ENCODE peak calls at places on chromosomes 16 and 17, in seven cellular contexts. O is H7, P is pancreas, D is right lobe of liver, C is psoas muscle, W is suprapubic skin, L is testis. B is an unnamed sample.

GRCh38 chr17:76675648-76676047 is 32.1 kb upstream of the ST6GALNAC1 start:
- DNase-seq in O (no peak), P (no peak), D (no peak), C (no peak), W (no peak), L (no peak), B (no peak)

GRCh38 chr17:3914319-3914685 is 2.0 kb downstream of the P2RX1 start:
- DNase-seq in O (no peak), P (no peak), D (no peak), C (no peak), W (no peak), L (no peak), B (no peak)

GRCh38 chr17:78956254-78956653 is 23.5 kb downstream of the LGALS3BP start:
- DNase-seq in O (peak; percentile 25), P (no peak), D (no peak), C (no peak), W (no peak), L (no peak), B (no peak)

GRCh38 chr16:592518-593306 is 2.8 kb downstream of the RAB40C start:
- DNase-seq in O (no peak), P (peak; percentile 76), D (peak; percentile 89), C (peak; percentile 74), W (no peak), L (peak; percentile 69), B (no peak)

GRCh38 chr16:72939247-72939646 is 108.7 kb downstream of the ZFHX3 start:
- DNase-seq in O (no peak), P (no peak), D (no peak), C (peak; percentile 48), W (no peak), L (no peak), B (peak; percentile 78)

GRCh38 chr17:77455111-77455877 is 314.5 kb downstream of the SEC14L1 start:
- DNase-seq in O (no peak), P (no peak), D (no peak), C (no peak), W (no peak), L (peak; percentile 66), B (no peak)

GRCh38 chr16:13390093-13390985 is 488.9 kb downstream of the SHISA9 start:
- DNase-seq in O (no peak), P (no peak), D (no peak), C (no peak), W (no peak), L (no peak), B (no peak)

GRCh38 chr17:38727661-38728220 is 2.4 kb upstream of the CISD3 start:
- DNase-seq in O (no peak), P (no peak), D (no peak), C (no peak), W (no peak), L (no peak), B (no peak)

GRCh38 chr17:15655162-15655561 is 28.9 kb downstream of the TRIM16 start:
- DNase-seq in O (no peak), P (no peak), D (no peak), C (no peak), W (no peak), L (no peak), B (no peak)

GRCh38 chr17:13647551-13647950 is 45.8 kb upstream of the HS3ST3A1 start:
- DNase-seq in O (no peak), P (no peak), D (no peak), C (no peak), W (no peak), L (no peak), B (no peak)

GRCh38 chr17:76139801-76140660 is 1.0 kb downstream of the FOXJ1 start:
- DNase-seq in O (peak; percentile 85), P (peak; percentile 25), D (no peak), C (no peak), W (no peak), L (peak; percentile 74), B (no peak)

DNA sequence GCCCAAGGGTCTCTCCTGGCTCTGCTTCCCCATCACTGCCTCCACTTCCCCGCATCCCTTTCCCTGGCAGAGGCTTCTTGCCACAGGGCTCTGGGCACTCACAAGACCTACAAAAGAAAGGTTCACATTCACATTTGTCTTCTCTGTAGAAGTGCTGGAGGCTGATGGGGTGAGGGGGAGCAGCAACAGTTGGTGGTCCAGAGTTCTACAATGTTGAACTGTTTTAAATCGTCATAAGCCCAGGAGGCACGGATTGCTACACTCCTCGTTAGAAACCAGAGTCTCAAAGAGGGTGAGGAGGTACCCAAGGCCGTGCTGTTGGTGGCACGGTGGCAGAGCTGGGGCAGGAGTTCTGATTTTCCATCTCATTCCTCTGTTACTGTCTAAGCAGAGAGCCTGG is 5.8 kb upstream of the RAI1 start:
- DNase-seq in O (no peak), P (no peak), D (no peak), C (no peak), W (no peak), L (no peak), B (no peak)
- H3K27me3 ChIP-seq in O (peaks cover 41% of the 10 kb centered on the region), P (no peaks in the 10 kb centered on the region), D (no peaks in the 10 kb centered on the region), C (no peaks in the 10 kb centered on the region), W (no peaks in the 10 kb centered on the region), L (no peaks in the 10 kb centered on the region), B (no peaks in the 10 kb centered on the region)

DNA sequence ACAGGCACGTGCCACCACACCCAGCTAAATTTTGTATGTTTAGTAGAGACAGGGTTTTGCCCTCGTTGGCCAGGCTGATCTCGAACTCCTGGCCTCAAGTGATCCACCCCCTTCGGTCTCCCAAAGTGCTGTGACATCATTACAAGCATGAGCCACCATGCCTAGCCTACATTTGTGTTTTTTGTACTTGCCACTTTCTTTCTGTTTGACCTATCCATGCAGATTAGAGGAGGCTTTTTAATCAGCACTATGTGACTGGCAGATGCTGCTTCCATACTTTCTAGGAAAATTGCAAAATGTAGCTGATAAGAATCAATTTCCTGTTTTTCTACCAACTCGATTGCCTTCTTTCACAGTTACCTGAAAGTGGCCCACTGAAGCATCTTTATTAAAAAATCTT is 57.3 kb downstream of the B9D1 start:
- DNase-seq in O (no peak), P (no peak), D (no peak), C (no peak), W (no peak), L (no peak), B (no peak)
- H3K4me3 ChIP-seq in O (no peak overlapping the region), P (no peak overlapping the region), D (no peak overlapping the region), C (no peak overlapping the region), W (no peak overlapping the region), L (no peak overlapping the region), B (no peak overlapping the region)

GRCh38 chr17:30219315-30219714 is 16.2 kb downstream of the SLC6A4 start:
- DNase-seq in O (no peak), P (no peak), D (no peak), C (no peak), W (no peak), L (no peak), B (no peak)

GRCh38 chr17:30218689-30219266 is 16.7 kb downstream of the SLC6A4 start:
- DNase-seq in O (peak; percentile 54), P (no peak), D (no peak), C (no peak), W (peak; percentile 50), L (no peak), B (no peak)

GRCh38 chr17:30219833-30220232 is 15.7 kb downstream of the SLC6A4 start:
- DNase-seq in O (no peak), P (no peak), D (peak; percentile 74), C (no peak), W (no peak), L (no peak), B (no peak)

GRCh38 chr17:30217054-30217453 is 18.4 kb downstream of the SLC6A4 start:
- DNase-seq in O (no peak), P (no peak), D (no peak), C (no peak), W (peak; percentile 38), L (no peak), B (no peak)

GRCh38 chr17:30217746-30218245 is 17.7 kb downstream of the SLC6A4 start:
- DNase-seq in O (no peak), P (no peak), D (no peak), C (no peak), W (peak; percentile 74), L (no peak), B (no peak)
- H3K27me3 ChIP-seq in O (no peaks in the 10 kb centered on the region), P (no peaks in the 10 kb centered on the region), D (no peaks in the 10 kb centered on the region), C (no peaks in the 10 kb centered on the region), W (no peaks in the 10 kb centered on the region), L (no peaks in the 10 kb centered on the region), B (no peaks in the 10 kb centered on the region)

GRCh38 chr16:4110680-4111079 is 5.6 kb downstream of the ADCY9 start:
- DNase-seq in O (no peak), P (no peak), D (no peak), C (no peak), W (no peak), L (peak; percentile 51), B (no peak)

GRCh38 chr16:4114257-4115208 is 1.7 kb downstream of the ADCY9 start:
- DNase-seq in O (no peak), P (no peak), D (no peak), C (no peak), W (no peak), L (no peak), B (no peak)

GRCh38 chr16:4113358-4114256 is 2.6 kb downstream of the ADCY9 start:
- DNase-seq in O (no peak), P (no peak), D (peak; percentile 61), C (no peak), W (no peak), L (no peak), B (no peak)

GRCh38 chr16:4110065-4110464 is 6.2 kb downstream of the ADCY9 start:
- DNase-seq in O (no peak), P (no peak), D (no peak), C (no peak), W (no peak), L (no peak), B (no peak)

GRCh38 chr16:4111748-4112696 is 4.2 kb downstream of the ADCY9 start:
- DNase-seq in O (no peak), P (no peak), D (no peak), C (no peak), W (no peak), L (peak; percentile 52), B (no peak)
- H3K4me3 ChIP-seq in O (no peak overlapping the region), P (no peak overlapping the region), D (peak overlapping the region; percentile 40), C (peak overlapping the region; percentile 83), W (peak overlapping the region; percentile 80), L (no peak overlapping the region), B (peak overlapping the region; percentile 95)

GRCh38 chr17:74855323-74855722 is 4.4 kb downstream of the GRIN2C start:
- DNase-seq in O (no peak), P (no peak), D (no peak), C (no peak), W (no peak), L (no peak), B (no peak)
- H3K27me3 ChIP-seq in O (peaks cover 92% of the 10 kb centered on the region), P (peaks cover 5% of the 10 kb centered on the region), D (peaks cover 4% of the 10 kb centered on the region), C (peaks cover 86% of the 10 kb centered on the region), W (peaks cover 98% of the 10 kb centered on the region), L (no peaks in the 10 kb centered on the region), B (peaks cover 25% of the 10 kb centered on the region)

GRCh38 chr16:31402687-31403086 is 9.6 kb downstream of the ITGAD start:
- DNase-seq in O (no peak), P (no peak), D (no peak), C (no peak), W (no peak), L (no peak), B (no peak)
- H3K4me3 ChIP-seq in O (no peak overlapping the region), P (no peak overlapping the region), D (no peak overlapping the region), C (no peak overlapping the region), W (no peak overlapping the region), L (no peak overlapping the region), B (no peak overlapping the region)

GRCh38 chr16:56675685-56676210 is 6.1 kb downstream of the MT1H start:
- DNase-seq in O (peak; percentile 70), P (no peak), D (no peak), C (no peak), W (no peak), L (no peak), B (no peak)
- H3K27me3 ChIP-seq in O (peaks cover 11% of the 10 kb centered on the region), P (no peaks in the 10 kb centered on the region), D (no peaks in the 10 kb centered on the region), C (peaks cover 8% of the 10 kb centered on the region), W (peaks cover 15% of the 10 kb centered on the region), L (no peaks in the 10 kb centered on the region), B (no peaks in the 10 kb centered on the region)